ENCODE peak calls at places on chromosomes 11 and 22, in five cellular contexts. E is stomach, O is H1, U is GM12891, T is K562. Q is an unnamed sample.

GRCh38 chr11:93984205-93984586 is 37.0 kb upstream of the HEPHL1 start:
- DNase-seq in E (no peak), O (no peak), U (no peak), T (no peak), Q (no peak)

GRCh38 chr22:29625090-29625825 is 21.8 kb downstream of the NF2 start:
- DNase-seq in U (no peak), T (peak), E (peak), O (no peak), Q (no peak)

GRCh38 chr22:49948116-49948515 is 12.5 kb upstream of the PIM3 start:
- DNase-seq in T (no peak), E (peak), U (no peak), O (peak), Q (no peak)

GRCh38 chr11:3626250-3626960 is 15.4 kb downstream of the ART5 start:
- DNase-seq in T (no peak), E (no peak), U (no peak), O (peak), Q (no peak)

GRCh38 chr11:69172674-69173073 is 16.9 kb downstream of the SMIM38 start:
- DNase-seq in U (no peak), O (no peak), E (no peak), T (no peak), Q (peak)

GRCh38 chr11:95245038-95245437 is 14.0 kb upstream of the SESN3 start:
- DNase-seq in U (no peak), T (no peak), E (no peak), O (no peak), Q (no peak)

GRCh38 chr11:3781423-3781822 is 15.9 kb downstream of the NUP98 start:
- DNase-seq in E (no peak), U (no peak), O (no peak), T (no peak), Q (no peak)

GRCh38 chr22:17087176-17088131 is 2.7 kb downstream of the IL17RA start:
- DNase-seq in E (no peak), T (no peak), U (no peak), O (no peak), Q (no peak)

GRCh38 chr11:11786234-11786633 is 55.5 kb upstream of the USP47 start:
- DNase-seq in E (no peak), T (no peak), O (no peak), U (no peak), Q (no peak)

GRCh38 chr11:116962108-116962507 is 124.7 kb upstream of the APOA1 start:
- DNase-seq in T (no peak), U (no peak), O (no peak), E (no peak), Q (no peak)

GRCh38 chr22:46446799-46447198 is 90.6 kb downstream of the CELSR1 start:
- DNase-seq in T (no peak), E (no peak), U (no peak), O (no peak), Q (no peak)

GRCh38 chr11:129724866-129725265 is 90.8 kb upstream of the TMEM45B start:
- DNase-seq in E (no peak), O (no peak), T (no peak), U (no peak), Q (no peak)

DNA sequence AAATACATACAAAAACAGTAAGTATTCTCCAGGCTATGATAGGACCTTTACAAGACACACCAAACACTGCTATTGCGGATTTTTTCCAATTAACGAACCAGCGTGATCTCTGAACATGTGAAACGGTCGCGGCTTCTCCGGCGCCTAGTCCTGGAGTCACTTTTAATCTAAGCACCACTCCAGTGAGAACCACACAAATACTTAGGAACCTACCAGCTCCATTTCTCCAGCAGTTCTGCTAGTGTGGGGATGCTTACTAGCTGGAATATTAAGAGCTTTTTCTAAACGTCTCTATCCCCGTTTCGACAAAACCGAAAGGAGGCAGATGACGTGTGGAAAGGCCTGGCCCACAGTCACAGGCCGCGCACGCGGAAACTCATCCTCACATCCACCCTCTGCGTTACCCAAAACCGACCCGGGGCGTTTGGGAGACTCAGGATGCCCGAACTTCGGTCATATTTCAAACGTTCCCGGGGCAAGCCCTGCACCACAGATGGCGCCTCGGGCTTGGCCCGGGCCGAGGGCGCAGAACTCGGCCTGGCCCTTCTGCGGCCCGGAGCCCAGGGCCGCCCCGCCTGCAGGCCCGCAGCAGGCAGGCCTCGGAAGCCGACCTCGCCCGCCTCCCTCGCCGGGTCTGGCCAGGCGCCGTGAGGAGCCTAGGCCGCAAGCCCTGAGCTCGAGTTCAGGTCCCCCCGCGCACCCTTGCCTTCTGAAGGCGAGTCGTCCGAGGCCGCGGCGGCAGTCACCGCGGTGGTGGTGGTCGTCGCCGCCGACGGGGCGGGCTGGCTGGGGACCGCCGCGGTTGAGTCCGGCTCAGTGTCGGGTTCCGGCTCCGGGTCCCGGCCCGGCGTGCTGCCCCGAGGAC is 546 bp downstream of the FNBP4 start:
- DNase-seq in T (peak), E (peak), O (no peak), U (no peak), Q (peak)
- TF ChIP-seq POLR2A in T (no peak), E (no peak), O (no peak), U (peak), Q (no peak)

GRCh38 chr11:72812604-72812967 is 1.6 kb upstream of the ATG16L2 start:
- DNase-seq in T (no peak), E (no peak), O (no peak), U (no peak), Q (no peak)

GRCh38 chr11:72814831-72815618 is 814 bp downstream of the ATG16L2 start:
- DNase-seq in E (no peak), U (no peak), O (no peak), T (peak), Q (peak)

GRCh38 chr11:72814139-72814830 is at the start of gene ATG16L2:
- DNase-seq in U (peak), E (peak), T (peak), O (peak), Q (peak)

GRCh38 chr11:72812968-72813739 is 1.1 kb upstream of the ATG16L2 start:
- DNase-seq in E (peak), O (peak), U (no peak), T (peak), Q (peak)

DNA sequence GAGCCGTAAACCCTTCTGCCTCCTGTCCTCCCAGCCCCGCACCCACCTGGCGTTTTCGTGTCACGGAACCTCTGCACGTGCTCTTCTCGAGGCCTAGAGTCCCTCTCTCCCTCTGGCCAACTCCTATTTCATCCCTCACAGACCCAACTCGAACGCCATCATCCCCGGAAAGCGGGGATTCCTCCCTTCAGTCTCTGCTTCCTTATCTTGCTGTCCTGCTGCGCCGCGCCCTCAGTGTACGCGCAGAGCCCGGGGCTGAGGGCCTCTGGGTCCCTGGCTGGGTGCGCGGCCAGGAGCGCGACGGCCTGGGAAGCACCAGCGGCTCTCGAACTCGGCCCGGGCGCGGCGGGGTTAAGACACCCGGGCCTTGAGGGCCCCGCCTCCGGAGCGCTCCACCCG is 472 bp upstream of the ATG16L2 start:
- DNase-seq in U (peak), O (no peak), T (peak), E (peak), Q (peak)
- TF ChIP-seq POLR2A in U (peak), O (no peak), T (peak), E (no peak), Q (peak)

DNA sequence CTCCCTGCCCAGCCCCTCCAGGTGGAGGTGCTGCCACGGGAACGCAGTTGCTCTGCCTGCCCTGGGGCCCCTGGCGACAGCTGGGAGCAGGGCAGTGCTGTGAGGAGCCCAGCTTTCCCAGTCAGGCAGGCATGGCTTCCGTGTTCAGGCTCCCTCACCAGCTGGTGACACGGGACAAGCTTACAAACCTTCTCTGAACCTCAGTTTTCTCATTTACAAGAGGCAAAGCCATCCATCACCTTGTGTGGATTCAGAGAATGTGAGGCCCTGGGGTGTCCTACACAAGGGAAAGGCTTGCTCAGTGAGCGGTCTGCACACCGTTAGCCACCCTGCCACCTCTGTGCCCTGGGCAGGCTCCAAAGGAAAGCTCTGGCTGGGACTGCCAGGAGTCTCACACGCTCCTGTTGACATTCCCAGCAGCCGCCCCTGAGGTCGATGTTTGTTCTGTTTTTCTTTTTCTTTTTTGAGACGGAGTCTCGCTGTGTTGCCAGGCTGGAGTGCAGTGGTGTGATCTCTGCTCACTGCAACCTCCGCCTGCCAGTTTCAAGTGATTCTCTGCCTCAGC is 23.5 kb downstream of the SUN2 start:
- DNase-seq in E (peak), T (no peak), U (no peak), O (no peak), Q (no peak)
- TF ChIP-seq POLR2A in E (no peak), T (peak), U (peak), O (no peak), Q (no peak)

DNA sequence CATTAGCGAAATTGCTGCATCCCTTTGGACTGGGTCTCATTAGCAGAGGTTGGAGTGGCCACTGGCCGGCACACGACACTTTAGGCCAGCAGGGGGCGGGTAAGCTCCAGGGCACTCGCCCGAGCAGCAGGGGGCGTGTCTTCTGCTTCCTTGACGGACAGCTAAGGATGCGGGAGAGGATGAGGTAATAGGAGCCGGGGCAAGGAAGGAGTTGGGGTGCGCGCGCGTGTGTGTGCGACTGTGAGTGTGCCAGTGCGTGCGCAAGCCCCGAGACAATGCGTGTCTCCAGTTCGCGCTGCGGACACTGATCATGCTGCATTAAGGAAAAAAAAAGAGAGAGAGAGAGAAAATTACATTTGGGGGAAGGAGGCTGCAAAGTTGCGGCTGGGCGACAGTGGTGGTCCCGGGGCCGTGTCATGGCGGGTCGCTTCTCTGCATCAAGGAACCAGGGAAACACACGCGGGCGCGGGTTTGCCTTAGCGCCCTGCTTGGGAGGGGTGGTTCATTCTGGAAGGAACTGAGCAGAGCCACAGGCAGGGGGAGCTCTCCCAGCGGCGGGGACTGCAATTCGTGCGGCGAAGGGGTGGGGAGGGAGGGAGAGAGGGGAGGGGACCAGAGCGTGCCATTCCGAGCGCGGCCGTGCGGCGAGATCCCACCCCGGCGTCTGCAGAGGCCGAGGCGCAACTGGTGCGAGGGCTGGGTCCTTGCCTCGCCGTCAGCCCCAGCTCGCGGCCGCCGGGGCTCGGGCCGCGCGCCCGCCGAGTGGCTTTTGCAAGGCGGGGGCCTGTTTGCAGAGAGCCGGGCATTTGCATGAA is at the start of gene DTX4:
- DNase-seq in E (peak), U (peak), T (peak), O (peak), Q (peak)
- TF ChIP-seq POLR2A in E (no peak), U (peak), T (no peak), O (peak), Q (no peak)

DNA sequence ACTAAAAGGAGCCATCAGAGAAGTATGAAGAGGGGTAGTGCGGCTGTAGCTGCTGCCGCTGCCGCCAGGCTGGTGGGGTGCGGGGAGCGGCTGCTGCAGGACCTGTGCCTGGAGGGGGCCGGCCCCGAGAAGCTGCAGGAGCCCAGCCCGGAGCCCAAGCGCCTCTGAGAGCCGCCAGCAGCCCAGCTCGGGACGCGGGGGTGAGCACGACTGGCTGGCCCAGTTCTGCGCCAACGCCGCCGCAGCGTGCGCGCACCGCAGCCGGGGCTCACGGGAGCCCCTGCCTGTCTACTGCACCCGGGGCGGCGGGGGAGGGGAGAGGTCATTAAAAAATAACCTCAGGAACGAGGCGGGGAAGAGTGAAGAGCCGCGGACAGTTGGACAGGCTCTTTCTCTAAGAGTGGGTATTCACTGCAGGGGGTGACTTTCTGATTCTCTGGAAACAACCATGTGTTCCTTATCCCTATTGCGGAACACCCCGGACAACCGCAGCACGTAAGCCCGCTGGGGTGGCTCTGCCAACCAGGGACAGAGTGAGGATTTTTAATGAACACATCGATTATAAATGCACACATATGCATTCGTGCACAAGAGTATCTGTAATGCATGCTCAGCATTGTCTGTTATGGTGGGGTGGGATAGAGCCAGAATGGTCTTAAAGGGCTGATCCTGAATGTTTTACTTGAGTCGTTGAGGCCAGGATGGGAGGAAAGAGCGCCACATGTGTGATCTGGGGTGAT is 459 bp downstream of the GAS2 start:
- DNase-seq in T (no peak), U (peak), E (peak), O (peak), Q (no peak)
- TF ChIP-seq POLR2A in T (no peak), U (no peak), E (no peak), O (no peak), Q (no peak)

GRCh38 chr11:70203749-70204465 is 811 bp downstream of the FADD start:
- DNase-seq in E (peak), O (no peak), T (peak), U (peak), Q (peak)
- TF ChIP-seq POLR2A in E (no peak), O (no peak), T (peak), U (no peak), Q (no peak)

DNA sequence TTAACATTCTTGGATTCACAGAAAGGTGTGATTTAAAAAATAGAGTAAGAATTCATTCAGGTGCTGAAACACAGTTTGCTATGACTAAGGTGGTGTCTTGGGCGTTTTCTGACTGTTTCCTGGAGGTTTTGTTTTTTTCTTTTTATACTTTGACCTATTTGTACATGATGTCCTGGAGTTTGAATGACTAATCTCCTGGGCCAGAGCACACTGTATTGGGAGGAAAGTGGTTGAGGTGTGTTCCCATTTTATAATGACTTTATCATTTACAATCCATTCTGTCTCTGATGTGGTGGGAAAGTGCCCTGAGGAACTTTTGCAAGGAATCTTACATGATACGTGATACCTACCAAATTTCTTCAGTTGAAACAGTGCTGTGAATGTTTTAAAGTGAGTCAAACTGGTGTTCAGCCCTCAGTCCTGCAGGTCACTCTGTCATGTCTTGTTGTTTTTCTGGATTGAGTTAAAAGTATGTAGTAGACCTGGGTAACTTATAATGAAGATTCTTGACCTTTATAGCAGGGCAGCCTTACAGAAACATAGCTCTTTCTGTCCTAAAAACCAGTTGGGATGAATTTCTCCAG is 80.8 kb downstream of the TNRC6B start:
- DNase-seq in E (no peak), O (no peak), U (no peak), T (no peak), Q (no peak)
- TF ChIP-seq POLR2A in E (no peak), O (no peak), U (no peak), T (no peak), Q (no peak)

DNA sequence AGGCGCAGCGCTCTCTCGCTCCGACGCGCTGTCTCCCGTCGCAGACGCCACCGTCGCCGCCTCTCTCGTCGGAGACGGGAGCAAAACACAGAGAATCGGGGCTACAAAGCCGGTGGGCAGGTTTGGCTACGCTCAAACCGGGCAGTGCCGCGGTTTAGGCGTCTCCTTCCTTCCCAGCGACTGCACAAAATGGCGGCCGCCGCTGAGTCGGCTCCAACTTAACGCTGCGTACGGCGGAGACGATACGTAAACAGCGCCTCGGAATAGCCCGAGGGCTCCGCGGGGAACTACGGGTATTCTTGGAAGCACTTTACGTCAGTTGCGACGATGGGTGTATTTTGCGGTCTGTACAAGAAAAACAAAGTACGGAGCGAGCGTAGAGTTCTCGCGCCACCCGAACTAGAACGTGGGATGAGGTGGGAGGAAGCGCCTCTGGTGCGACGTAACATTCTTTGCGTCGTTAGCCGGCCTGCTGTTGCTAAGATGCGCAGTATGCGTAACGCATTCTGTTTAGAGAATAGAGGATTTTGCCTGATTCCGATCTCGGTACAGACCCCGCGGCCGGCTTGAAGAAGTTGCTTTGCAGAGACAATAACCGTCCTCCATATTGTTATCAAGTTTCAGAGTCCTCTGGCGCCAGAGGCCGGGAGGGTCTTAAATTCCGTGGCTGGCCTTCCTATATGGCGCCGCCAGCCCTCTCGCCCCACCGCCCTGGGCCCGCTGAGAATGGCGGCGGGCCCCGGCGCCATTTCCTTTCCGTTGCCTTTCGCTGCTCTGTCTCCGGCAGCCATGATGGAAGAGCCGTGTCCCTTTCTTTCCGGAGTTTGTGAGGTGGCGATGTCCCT is at the start of gene DDX17:
- DNase-seq in O (peak), E (peak), U (peak), T (peak), Q (peak)
- TF ChIP-seq POLR2A in O (peak), E (no peak), U (peak), T (peak), Q (peak)

GRCh38 chr22:21686634-21687393 is 21.0 kb downstream of the PPIL2 start:
- DNase-seq in E (no peak), U (no peak), T (no peak), O (no peak), Q (no peak)
- TF ChIP-seq POLR2A in E (no peak), U (no peak), T (no peak), O (no peak), Q (no peak)